ENCODE peak calls at places on chromosomes 16 and 17, in four cellular contexts. F is H1, A is neuronal stem cell, X is IMR-90. B is an unnamed sample.

GRCh38 chr16:2186505-2186904 is 9.9 kb downstream of the CASKIN1 start:
- DNase-seq in F (no peak), A (no peak), X (no peak), B (no peak)

GRCh38 chr16:68179196-68179795 is 56.6 kb downstream of the ESRP2 start:
- DNase-seq in F (no peak), A (no peak), X (peak), B (no peak)

GRCh38 chr17:48593126-48593829 is at the start of gene HOXB5:
- DNase-seq in F (no peak), A (no peak), X (peak), B (no peak)

GRCh38 chr17:76051071-76051467 is 21.2 kb downstream of the SRP68 start:
- DNase-seq in F (no peak), A (no peak), X (no peak), B (peak)

GRCh38 chr16:11700264-11701029 is 32.2 kb downstream of the SNN start:
- DNase-seq in F (no peak), A (no peak), X (peak), B (no peak)

GRCh38 chr16:22660441-22661160 is 149.9 kb downstream of the NPIPB5 start:
- DNase-seq in F (no peak), A (no peak), X (no peak), B (no peak)

GRCh38 chr16:57591086-57591869 is 37.2 kb upstream of the ADGRG1 start:
- DNase-seq in F (peak), A (peak), X (peak), B (peak)

GRCh38 chr17:9002610-9003354 is 18.5 kb upstream of the NTN1 start:
- DNase-seq in F (peak), A (peak), X (no peak), B (no peak)

GRCh38 chr16:82633964-82634600 is 7.3 kb downstream of the CDH13 start:
- DNase-seq in F (no peak), A (no peak), X (peak), B (no peak)

GRCh38 chr17:41559548-41559947 is 12.3 kb downstream of the KRT9 start:
- DNase-seq in F (no peak), A (no peak), X (peak), B (peak)

GRCh38 chr16:71808593-71809449 is at the start of gene AP1G1:
- DNase-seq in F (peak), A (peak), X (peak), B (peak)

GRCh38 chr17:76004750-76005262 is 4.2 kb downstream of the CDK3 start:
- DNase-seq in F (no peak), A (no peak), X (peak), B (no peak)

GRCh38 chr17:8137645-8138342 is 13.9 kb upstream of the HES7 start:
- DNase-seq in F (no peak), A (no peak), X (no peak), B (no peak)

GRCh38 chr17:48970224-48970623 is 1.8 kb upstream of the GIP start:
- DNase-seq in F (no peak), A (no peak), X (no peak), B (no peak)

GRCh38 chr16:66746048-66746447 is 5.4 kb downstream of the DYNC1LI2 start:
- DNase-seq in F (no peak), A (no peak), X (no peak), B (no peak)

GRCh38 chr17:37671028-37671812 is 28.0 kb upstream of the DDX52 start:
- DNase-seq in F (no peak), A (no peak), X (no peak), B (no peak)

GRCh38 chr17:59802160-59802559 is 90.6 kb downstream of the TUBD1 start:
- DNase-seq in F (no peak), A (no peak), X (no peak), B (no peak)

GRCh38 chr16:83533193-83533592 is 274.6 kb upstream of the HSBP1 start:
- DNase-seq in F (no peak), A (no peak), X (peak), B (no peak)

GRCh38 chr16:73152731-73153130 is 104.8 kb upstream of the ZFHX3 start:
- DNase-seq in F (peak), A (peak), X (no peak), B (no peak)

GRCh38 chr17:13520899-13521572 is 80.7 kb downstream of the HS3ST3A1 start:
- DNase-seq in F (no peak), A (no peak), X (peak), B (no peak)

GRCh38 chr17:81871387-81872120 is 417 bp upstream of the ARHGDIA start:
- DNase-seq in F (peak), A (peak), X (peak), B (peak)

GRCh38 chr17:2064147-2064489 is 9.2 kb downstream of the HIC1 start:
- DNase-seq in F (no peak), A (no peak), X (no peak), B (no peak)

GRCh38 chr17:2064511-2064910 is 9.6 kb downstream of the HIC1 start:
- DNase-seq in F (no peak), A (no peak), X (no peak), B (no peak)

GRCh38 chr17:2067048-2067452 is 12.1 kb downstream of the HIC1 start:
- DNase-seq in F (no peak), A (no peak), X (no peak), B (no peak)

GRCh38 chr17:2063306-2064146 is 8.6 kb downstream of the HIC1 start:
- DNase-seq in F (no peak), A (no peak), X (peak), B (no peak)

DNA sequence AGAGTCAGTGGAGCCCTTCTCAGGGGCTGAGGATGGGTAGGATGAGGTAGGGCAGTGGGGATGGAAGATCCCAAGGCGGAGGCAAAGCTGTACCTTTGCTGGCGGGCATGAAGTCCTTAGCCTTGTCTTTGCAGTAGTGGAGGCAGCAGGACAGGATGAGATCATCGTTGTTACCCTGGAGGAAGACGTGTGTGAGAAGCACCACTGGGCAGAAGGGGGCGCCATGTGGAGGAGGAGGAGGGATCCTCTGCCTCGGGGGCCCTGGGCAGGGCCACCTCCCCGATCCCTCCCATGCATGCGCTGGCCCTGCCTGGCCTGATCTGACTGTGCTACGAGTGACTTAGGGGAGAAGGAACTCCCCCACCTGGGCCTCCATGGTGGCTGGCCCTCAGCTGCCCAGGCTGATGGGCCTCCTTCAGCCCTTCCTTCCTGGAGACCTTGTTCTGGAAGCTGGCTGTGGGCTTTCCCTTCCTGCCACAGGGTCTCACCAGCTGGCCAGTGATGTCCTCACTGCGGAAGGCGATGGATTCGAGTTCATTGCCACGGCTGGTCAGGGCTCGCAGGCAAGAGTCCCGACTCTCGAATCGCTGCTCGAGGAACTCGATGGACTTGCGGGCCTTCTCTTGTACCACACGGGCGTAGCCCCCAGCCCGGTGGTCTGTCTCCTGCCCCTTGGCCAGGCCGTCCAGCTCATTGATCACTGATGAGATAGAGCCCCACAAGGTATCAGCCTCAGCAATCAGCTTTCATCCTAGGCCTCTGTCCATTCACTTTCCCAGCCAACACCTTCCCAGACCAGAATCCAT is 10.3 kb downstream of the HIC1 start:
- DNase-seq in F (peak), A (no peak), X (peak), B (peak)
- H3K27ac ChIP-seq in F (no peak), A (no peak), X (peak), B (peak)

GRCh38 chr17:78379134-78379497 is 667 bp downstream of the PGS1 start:
- DNase-seq in F (no peak), A (no peak), X (peak), B (peak)
- H2AK5ac ChIP-seq in F (no peak), A (peak), X (peak), B (peak)

DNA sequence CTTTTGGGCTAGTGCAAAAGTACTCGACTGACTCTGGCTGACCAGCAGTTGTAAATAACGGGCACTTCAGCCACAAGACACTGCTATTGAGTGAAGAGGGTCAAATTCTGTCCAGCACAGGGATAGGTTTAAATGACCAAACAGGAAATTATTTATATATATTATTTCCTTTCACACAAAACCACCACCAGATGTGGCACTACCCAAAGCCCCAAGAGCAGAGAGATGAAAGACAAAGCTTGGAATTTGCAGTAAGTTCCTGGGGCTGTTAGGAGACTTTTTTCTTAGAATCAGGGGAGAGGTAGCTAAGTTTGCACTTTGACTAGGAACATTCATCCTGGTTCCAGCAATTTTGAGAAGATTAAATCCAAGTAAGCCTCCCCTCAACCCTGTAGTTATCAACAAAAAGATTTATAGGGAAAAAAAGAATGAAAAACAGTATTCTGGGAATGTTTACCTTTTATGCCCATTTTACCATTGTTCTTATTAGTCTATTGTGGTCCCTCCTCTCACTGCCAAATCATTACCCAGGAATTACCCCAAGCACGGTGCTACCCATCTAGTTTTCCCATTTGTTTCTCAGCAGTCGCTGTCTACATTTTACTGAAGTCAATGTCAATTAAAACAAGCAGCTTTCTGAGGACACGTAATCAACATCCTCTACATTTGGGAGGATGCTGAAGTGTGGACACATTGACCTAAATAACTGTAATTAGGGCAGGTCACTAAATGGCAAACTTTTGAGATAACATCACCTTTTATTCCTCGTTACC is 43.5 kb downstream of the GRB7 start:
- DNase-seq in F (no peak), A (no peak), X (no peak), B (no peak)
- H3K27ac ChIP-seq in F (no peak), A (no peak), X (no peak), B (no peak)

GRCh38 chr17:44842748-44843147 is 4.9 kb upstream of the HIGD1B start:
- DNase-seq in F (peak), A (no peak), X (peak), B (no peak)

GRCh38 chr17:44847581-44847980 is at the start of gene HIGD1B:
- DNase-seq in F (no peak), A (no peak), X (no peak), B (no peak)

GRCh38 chr17:44840936-44841335 is 6.7 kb upstream of the HIGD1B start:
- DNase-seq in F (no peak), A (no peak), X (no peak), B (no peak)

GRCh38 chr17:44846206-44846605 is 1.5 kb upstream of the HIGD1B start:
- DNase-seq in F (no peak), A (no peak), X (no peak), B (no peak)

GRCh38 chr17:44844390-44844830 is 3.3 kb upstream of the HIGD1B start:
- DNase-seq in F (no peak), A (no peak), X (peak), B (no peak)
- H2AK5ac ChIP-seq in F (no peak), A (no peak), X (peak), B (no peak)

DNA sequence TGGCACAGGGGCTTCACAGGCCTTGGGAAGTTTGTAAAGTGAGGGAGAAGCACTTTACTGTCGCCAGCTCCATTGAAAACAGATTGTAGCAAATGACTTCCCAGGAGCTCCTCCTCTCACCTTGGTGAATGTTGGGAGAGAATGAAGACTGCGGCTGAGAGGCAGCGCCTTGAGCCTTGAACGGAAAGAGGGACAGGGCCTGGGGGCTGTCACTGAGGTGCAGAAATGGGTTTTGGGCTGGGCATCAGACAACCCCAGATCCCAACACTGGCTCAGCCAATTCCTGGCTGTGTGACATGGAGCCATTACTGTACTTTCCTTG is 603 bp upstream of the MRTFB start:
- DNase-seq in F (no peak), A (no peak), X (no peak), B (no peak)
- H3K27ac ChIP-seq in F (peak), A (no peak), X (no peak), B (peak)

GRCh38 chr16:88303890-88304819 is 78.6 kb upstream of the ZNF469 start:
- DNase-seq in F (no peak), A (no peak), X (peak), B (peak)
- H2AK5ac ChIP-seq in F (no peak), A (no peak), X (peak), B (peak)

DNA sequence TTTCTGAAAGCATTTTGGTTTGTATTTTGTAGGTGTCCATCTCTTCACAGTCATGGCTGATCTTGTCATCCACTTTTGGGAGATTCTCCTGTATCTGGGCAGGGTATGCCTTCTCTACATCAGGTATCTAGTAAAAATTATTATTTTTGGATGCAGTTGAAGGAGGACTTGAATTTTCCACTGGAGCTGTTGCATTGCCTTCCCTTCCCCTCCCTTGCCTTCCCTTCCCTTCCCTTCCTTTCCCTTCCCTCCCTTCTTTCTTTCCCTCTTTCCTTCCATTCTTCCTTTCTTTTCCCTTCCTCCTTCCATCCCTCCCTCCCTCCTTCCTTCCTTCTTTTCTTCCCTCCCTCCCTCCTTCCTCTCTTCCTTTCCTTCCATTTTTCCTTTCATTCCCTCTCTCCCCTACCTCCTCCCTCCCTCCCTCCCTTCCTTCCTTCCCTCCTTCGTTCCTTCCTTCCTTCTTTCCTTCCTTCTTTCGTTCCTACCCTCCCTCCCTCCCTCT is 33.8 kb upstream of the CPHXL start:
- DNase-seq in F (no peak), A (no peak), X (no peak), B (no peak)
- H3K27ac ChIP-seq in F (no peak), A (no peak), X (no peak), B (no peak)

DNA sequence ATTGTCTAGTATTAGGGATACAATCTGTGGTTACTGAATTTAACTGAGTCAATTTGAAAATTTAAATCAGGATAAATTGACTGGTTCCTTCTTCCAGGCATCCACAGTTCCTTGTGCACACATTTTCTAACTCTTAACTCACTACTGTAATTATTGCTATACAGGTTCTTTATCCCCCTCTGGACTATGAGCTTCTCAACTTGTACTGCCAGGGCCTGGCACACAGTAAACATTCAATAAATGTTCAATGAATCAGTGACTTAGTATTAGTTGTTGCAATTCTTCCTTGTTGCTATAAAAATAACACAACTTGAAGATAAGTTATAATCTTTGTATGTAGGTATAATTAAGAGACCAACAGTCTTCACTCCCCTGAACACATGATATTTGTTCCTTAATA is 67.9 kb downstream of the SSH2 start:
- DNase-seq in F (no peak), A (no peak), X (no peak), B (no peak)
- H2AK5ac ChIP-seq in F (no peak), A (no peak), X (no peak), B (no peak)

DNA sequence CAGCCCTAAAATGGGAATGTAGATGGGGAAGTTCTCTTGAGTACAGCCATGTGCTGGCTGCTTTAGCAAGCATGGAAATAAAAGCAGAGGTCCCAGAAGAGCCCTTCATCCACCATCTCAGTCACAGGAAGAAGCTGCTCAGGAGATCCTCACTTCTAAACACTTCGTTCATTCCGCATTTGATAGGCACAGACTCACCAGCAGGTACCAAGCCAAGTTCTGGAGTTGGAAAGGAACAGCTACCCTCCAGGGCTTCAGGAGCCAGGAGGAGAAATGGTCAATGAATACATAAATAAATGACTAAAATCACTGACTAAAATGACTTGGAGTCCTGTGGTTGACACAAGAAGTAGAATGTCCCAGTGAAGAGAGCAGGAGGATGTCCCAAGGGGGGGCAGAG is 21.6 kb downstream of the AXIN2 start:
- DNase-seq in F (no peak), A (no peak), X (no peak), B (no peak)
- H3K27ac ChIP-seq in F (no peak), A (no peak), X (no peak), B (no peak)

B was measured in trophoblast cell.